ENCODE peak calls at places on chromosomes 13 and 19, in five cellular contexts. E, F, L, Q and T are unnamed samples.

GRCh38 chr13:102139626-102140025 is 262.2 kb downstream of the FGF14 start:
- DNase-seq in E (no peak), F (no peak), L (no peak), Q (no peak), T (no peak)

GRCh38 chr19:58091251-58091995 is 6.6 kb downstream of the ZSCAN18 start:
- DNase-seq in E (no peak), F (no peak), L (no peak), Q (no peak), T (no peak)

GRCh38 chr13:50635504-50635903 is 208.0 kb downstream of the DLEU7 start:
- DNase-seq in E (no peak), F (no peak), L (no peak), Q (peak), T (peak)

GRCh38 chr19:12665281-12665573 is 1.3 kb downstream of the MAN2B1 start:
- DNase-seq in E (no peak), F (no peak), L (no peak), Q (no peak), T (no peak)

GRCh38 chr19:55071913-55072312 is 3.8 kb upstream of the EPS8L1 start:
- DNase-seq in E (no peak), F (no peak), L (no peak), Q (no peak), T (no peak)

GRCh38 chr13:23724196-23724970 is 154.2 kb downstream of the TNFRSF19 start:
- DNase-seq in E (no peak), F (no peak), L (no peak), Q (no peak), T (no peak)

GRCh38 chr19:53511933-53512374 is 26.0 kb upstream of the ZNF331 start:
- DNase-seq in E (peak), F (peak), L (peak), Q (peak), T (peak)

GRCh38 chr13:66977156-66977555 is 253.0 kb downstream of the PCDH9 start:
- DNase-seq in E (no peak), F (no peak), L (no peak), Q (no peak), T (no peak)

GRCh38 chr19:43560687-43561086 is 14.6 kb downstream of the XRCC1 start:
- DNase-seq in E (no peak), F (peak), L (no peak), Q (no peak), T (peak)

GRCh38 chr13:107185889-107186288 is 618.0 kb upstream of the ARGLU1 start:
- DNase-seq in E (no peak), F (no peak), L (no peak), Q (no peak), T (peak)

GRCh38 chr13:24241336-24241735 is 68.0 kb upstream of the C1QTNF9 start:
- DNase-seq in E (no peak), F (no peak), L (no peak), Q (no peak), T (no peak)

GRCh38 chr13:59531571-59532091 is 632.1 kb downstream of the DIAPH3 start:
- DNase-seq in E (no peak), F (peak), L (no peak), Q (peak), T (peak)

DNA sequence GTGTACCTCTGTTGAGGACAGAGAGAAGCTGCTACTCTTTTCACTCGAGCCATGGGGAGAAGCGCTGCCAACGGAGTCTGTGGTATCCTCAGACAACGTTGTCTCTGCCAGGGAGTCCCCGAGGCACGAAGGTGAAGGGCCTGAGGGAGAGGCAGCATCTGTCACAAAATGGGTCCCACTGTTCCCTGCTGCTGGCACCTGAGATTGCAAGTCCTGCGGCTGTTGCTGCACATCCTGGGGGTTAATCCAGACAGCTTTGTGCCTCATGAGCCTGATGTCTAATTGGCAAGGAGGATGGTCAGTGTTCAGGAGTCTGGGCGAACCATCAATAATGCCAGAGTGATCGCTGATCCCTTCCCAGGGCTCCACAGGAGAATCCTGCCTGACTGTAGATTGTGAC is 15.0 kb downstream of the RUBCNL start:
- DNase-seq in E (no peak), F (no peak), L (no peak), Q (no peak), T (no peak)
- H2BK12ac ChIP-seq in E (no peak), F (no peak), L (no peak), Q (no peak), T (no peak)

GRCh38 chr13:75705395-75705794 is 69.3 kb downstream of the LMO7 start:
- DNase-seq in E (no peak), F (no peak), L (no peak), Q (peak), T (peak)

GRCh38 chr13:75703768-75704167 is 67.6 kb downstream of the LMO7 start:
- DNase-seq in E (no peak), F (no peak), L (no peak), Q (no peak), T (no peak)

GRCh38 chr13:75704942-75705320 is 68.8 kb downstream of the LMO7 start:
- DNase-seq in E (no peak), F (peak), L (no peak), Q (peak), T (no peak)

GRCh38 chr13:75705908-75706307 is 69.8 kb downstream of the LMO7 start:
- DNase-seq in E (no peak), F (no peak), L (no peak), Q (no peak), T (no peak)

GRCh38 chr13:75704194-75704941 is 68.2 kb downstream of the LMO7 start:
- DNase-seq in E (no peak), F (no peak), L (no peak), Q (no peak), T (peak)
- H2BK12ac ChIP-seq in E (no peak), F (no peak), L (no peak), Q (no peak), T (no peak)

GRCh38 chr19:4794971-4795370 is 3.4 kb downstream of the FEM1A start:
- DNase-seq in E (no peak), F (no peak), L (no peak), Q (no peak), T (no peak)

GRCh38 chr19:4801085-4801619 is 9.6 kb downstream of the FEM1A start:
- DNase-seq in E (no peak), F (no peak), L (no peak), Q (no peak), T (no peak)

GRCh38 chr19:4800591-4801081 is 9.1 kb downstream of the FEM1A start:
- DNase-seq in E (no peak), F (no peak), L (no peak), Q (peak), T (no peak)

GRCh38 chr19:4791183-4792018 is at the start of gene FEM1A:
- DNase-seq in E (peak), F (peak), L (peak), Q (peak), T (peak)

GRCh38 chr19:4795400-4795799 is 3.9 kb downstream of the FEM1A start:
- DNase-seq in E (no peak), F (no peak), L (no peak), Q (peak), T (no peak)
- H2BK12ac ChIP-seq in E (no peak), F (no peak), L (no peak), Q (no peak), T (no peak)

GRCh38 chr13:111542530-111543341 is 222.3 kb downstream of the TEX29 start:
- DNase-seq in E (no peak), F (no peak), L (no peak), Q (no peak), T (no peak)
- H2BK12ac ChIP-seq in E (no peak), F (no peak), L (no peak), Q (no peak), T (no peak)

DNA sequence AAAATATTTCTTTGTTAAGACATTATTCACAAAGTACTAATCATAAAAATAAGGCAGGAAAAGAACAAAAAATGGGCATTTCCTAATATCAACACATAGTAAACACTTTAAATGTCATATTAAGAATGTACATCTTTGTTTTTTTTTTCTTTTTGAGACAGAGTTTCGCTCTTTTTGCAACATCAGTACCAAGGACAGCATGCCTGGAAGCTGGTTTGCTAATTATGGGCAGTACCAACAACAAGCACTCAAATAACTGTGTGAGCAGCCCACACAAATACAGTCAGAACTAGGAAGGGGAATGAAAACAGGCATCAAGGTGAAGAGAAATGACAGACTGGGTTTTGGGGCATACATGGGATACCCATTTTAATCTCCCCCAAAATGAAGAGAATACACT is 788.0 kb upstream of the SLITRK1 start:
- DNase-seq in E (no peak), F (no peak), L (no peak), Q (no peak), T (no peak)
- H2BK12ac ChIP-seq in E (no peak), F (no peak), L (no peak), Q (no peak), T (no peak)

DNA sequence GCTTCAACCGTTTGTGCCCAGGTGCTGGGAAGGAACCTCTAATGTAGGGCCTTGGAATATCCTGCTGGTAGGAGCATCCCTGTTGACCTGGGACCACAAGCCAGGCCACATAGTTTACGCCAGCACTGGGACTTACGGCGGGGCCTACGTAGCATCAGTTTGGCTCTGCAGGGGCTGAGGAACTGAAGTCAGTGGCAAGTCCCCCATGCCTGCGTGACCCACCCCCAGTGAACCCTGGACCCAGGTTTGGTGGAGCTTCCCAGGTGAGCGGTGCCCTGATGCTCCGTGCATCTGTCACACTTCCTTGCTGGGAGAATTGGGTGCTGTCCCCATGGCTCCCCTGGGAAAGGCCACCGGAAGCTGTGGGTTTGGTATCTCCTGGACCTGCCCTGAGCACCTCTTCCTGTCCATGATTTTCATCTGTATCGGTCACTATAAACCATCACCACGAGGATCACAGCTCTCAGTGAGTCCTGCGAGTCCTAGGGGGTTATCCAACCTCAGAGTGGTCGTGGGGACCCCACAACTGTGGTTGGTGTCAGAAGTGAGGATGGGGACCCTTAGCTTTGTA is 9.9 kb downstream of the SIGLEC11 start:
- DNase-seq in E (no peak), F (no peak), L (no peak), Q (no peak), T (no peak)
- H2BK12ac ChIP-seq in E (no peak), F (no peak), L (no peak), Q (no peak), T (no peak)

DNA sequence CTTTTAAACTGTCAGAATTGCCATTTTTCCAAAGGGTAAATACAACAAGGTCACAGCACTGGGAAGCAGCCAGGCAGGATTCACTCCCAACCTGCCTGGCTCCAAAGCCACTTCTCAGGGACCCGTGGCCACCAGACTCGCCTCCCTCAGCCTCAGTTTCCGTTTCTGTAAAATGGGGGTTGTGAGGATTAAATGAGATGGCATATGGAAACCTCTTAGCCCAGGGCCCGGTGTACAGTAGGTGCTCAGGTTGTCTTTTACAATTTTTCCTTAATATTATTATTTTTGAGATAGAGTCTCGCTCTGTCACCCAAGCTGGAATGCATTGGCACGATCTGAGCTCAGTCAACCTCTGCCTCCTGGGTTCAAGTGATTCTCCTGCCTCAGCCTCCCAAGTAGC is 10.1 kb downstream of the YJU2 start:
- DNase-seq in E (no peak), F (no peak), L (no peak), Q (no peak), T (no peak)
- H2BK12ac ChIP-seq in E (no peak), F (no peak), L (no peak), Q (no peak), T (no peak)

DNA sequence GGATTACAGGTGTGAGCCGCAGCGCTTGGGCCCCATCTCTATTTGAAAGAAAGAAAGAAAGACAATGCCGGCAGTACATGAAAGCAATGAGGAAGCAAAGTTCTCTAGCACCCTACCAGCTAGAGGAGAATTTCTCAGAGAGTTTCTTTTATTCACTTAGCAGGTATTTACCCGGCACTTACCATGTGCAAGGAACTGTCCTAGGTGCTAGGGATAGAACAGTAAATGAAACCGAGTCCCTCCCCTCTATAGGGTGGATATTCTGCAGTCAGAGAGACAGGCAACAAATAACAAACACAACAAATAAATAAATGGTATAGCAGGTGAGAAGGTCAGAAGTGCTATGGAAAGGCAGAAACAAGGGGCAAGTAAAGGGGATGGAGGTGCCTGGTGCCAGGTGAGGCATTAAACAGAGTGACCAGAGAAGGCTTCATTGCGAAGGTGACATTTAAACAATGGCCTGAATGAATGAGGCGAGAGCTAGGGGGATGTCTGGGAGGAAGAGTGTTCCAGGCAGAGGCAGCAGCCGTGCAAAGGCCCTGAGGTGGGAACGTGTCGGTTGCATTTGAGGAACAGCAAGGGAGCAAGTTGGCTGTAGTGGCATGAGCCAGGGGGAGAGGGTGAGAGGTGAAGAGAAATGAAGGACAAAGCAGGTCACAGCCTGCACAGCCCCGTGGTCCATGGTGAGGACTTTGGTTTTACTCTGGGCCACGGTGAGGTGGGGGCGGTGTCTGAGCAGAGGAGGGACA is 10.8 kb upstream of the MYH14 start:
- DNase-seq in E (no peak), F (no peak), L (no peak), Q (no peak), T (no peak)
- H2BK12ac ChIP-seq in E (no peak), F (no peak), L (no peak), Q (no peak), T (no peak)

GRCh38 chr13:79051472-79051871 is 354.6 kb downstream of the RBM26 start:
- DNase-seq in E (no peak), F (no peak), L (no peak), Q (no peak), T (no peak)
- H2BK12ac ChIP-seq in E (no peak), F (no peak), L (no peak), Q (no peak), T (no peak)

DNA sequence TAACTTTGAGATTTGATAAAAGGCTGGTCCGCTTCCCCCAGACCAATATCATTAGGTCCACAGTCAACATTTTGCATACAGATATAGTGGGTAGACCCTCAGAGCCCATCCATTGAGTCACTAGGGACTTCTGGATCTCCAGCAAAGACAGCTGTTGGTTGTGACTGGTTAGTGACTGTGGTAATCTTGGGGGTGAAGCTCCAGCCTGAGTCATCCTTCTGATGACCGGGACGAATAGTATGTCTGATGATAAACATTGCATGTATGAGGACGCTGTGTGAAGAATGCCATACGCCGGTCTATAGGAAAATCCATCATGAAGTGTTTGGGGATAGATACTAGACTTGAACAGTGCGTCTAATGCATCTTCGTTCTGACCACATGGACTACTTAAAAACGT is 307.0 kb downstream of the UQCRFS1 start:
- DNase-seq in E (no peak), F (no peak), L (no peak), Q (peak), T (no peak)
- H2BK12ac ChIP-seq in E (no peak), F (no peak), L (no peak), Q (no peak), T (no peak)